ENCODE peak calls at places on chromosome 11, in four cellular contexts. M, O, R and E are unnamed samples.

GRCh38 chr11:6022954-6023353 is 7.6 kb downstream of the OR56A1 start:
- DNase-seq in M (no peak), R (peak), O (peak), E (no peak)

GRCh38 chr11:2273771-2274170 is 3.4 kb upstream of the ASCL2 start:
- DNase-seq in M (no peak), O (no peak), R (no peak), E (no peak)

GRCh38 chr11:44766972-44767278 is 40.2 kb downstream of the TSPAN18 start:
- DNase-seq in O (peak), M (no peak), R (no peak), E (no peak)

GRCh38 chr11:10623797-10624761 is 55.6 kb upstream of the LYVE1 start:
- DNase-seq in R (peak), O (peak), M (peak), E (no peak)

GRCh38 chr11:108117746-108118371 is 3.5 kb upstream of the ACAT1 start:
- DNase-seq in O (peak), R (peak), M (no peak), E (no peak)

GRCh38 chr11:10087621-10088225 is 206.3 kb downstream of the SBF2 start:
- DNase-seq in M (no peak), O (no peak), R (no peak), E (no peak)

GRCh38 chr11:58629857-58630256 is 7.4 kb downstream of the CNTF start:
- DNase-seq in O (peak), M (peak), R (peak), E (peak)

GRCh38 chr11:36899796-36900195 is 301.8 kb upstream of the RAG2 start:
- DNase-seq in M (no peak), O (no peak), R (no peak), E (no peak)

GRCh38 chr11:13440100-13440855 is 22.7 kb downstream of the BTBD10 start:
- DNase-seq in R (peak), O (peak), M (peak), E (peak)

GRCh38 chr11:2802389-2803185 is 83.0 kb downstream of the CDKN1C start:
- DNase-seq in O (no peak), M (peak), R (no peak), E (no peak)

GRCh38 chr11:23336961-23337360 is 476.7 kb upstream of the CCDC179 start:
- DNase-seq in O (no peak), M (no peak), R (peak), E (peak)

GRCh38 chr11:13415201-13415600 is 47.8 kb downstream of the BTBD10 start:
- DNase-seq in O (no peak), R (no peak), M (peak), E (peak)

GRCh38 chr11:65066805-65067291 is 8.5 kb upstream of the NAALADL1 start:
- DNase-seq in R (no peak), O (no peak), M (no peak), E (no peak)

GRCh38 chr11:93225642-93226041 is 27.9 kb upstream of the SLC36A4 start:
- DNase-seq in M (no peak), R (peak), O (no peak), E (peak)

GRCh38 chr11:19800714-19801519 is 88.3 kb downstream of the NAV2 start:
- DNase-seq in O (peak), M (no peak), R (no peak), E (no peak)

GRCh38 chr11:2671748-2672147 is 28.0 kb downstream of the KCNQ1OT1 start:
- DNase-seq in R (no peak), M (no peak), O (no peak), E (no peak)